ENCODE peak calls at places on chromosomes 11 and 22, in four cellular contexts. S is stimulated activated CD8-positive, alpha-beta memory T cell treated with anti-CD3 and anti-CD28 coated beads, Interleukin-7, amount 100 ng/mL, for 48 hours; B is pancreas; N is omental fat pad. K is an unnamed sample.

GRCh38 chr11:95625164-95626017 is 164.2 kb downstream of the FAM76B start:
- DNase-seq in S (no peak), B (no peak), N (no peak), K (no peak)

GRCh38 chr11:63906585-63906984 is 10.4 kb downstream of the RCOR2 start:
- DNase-seq in S (no peak), B (no peak), N (no peak), K (no peak)

GRCh38 chr11:128476729-128477128 is 110.6 kb downstream of the ETS1 start:
- DNase-seq in S (peak), B (no peak), N (no peak), K (no peak)

GRCh38 chr22:36873614-36874308 is 13.0 kb downstream of the NCF4 start:
- DNase-seq in S (peak), B (no peak), N (no peak), K (peak)

GRCh38 chr11:114316980-114317675 is 20.9 kb downstream of the NNMT start:
- DNase-seq in S (no peak), B (no peak), N (no peak), K (peak)

GRCh38 chr11:36069576-36070214 is 125.8 kb downstream of the LDLRAD3 start:
- DNase-seq in S (no peak), B (no peak), N (no peak), K (no peak)

GRCh38 chr11:67667490-67668190 is 6.8 kb downstream of the ALDH3B2 start:
- DNase-seq in S (no peak), B (peak), N (no peak), K (no peak)

GRCh38 chr22:31532060-31532459 is 35.7 kb downstream of the SFI1 start:
- DNase-seq in S (no peak), B (no peak), N (no peak), K (peak)

GRCh38 chr22:19669570-19669969 is 44.7 kb upstream of the SEPTIN5 start:
- DNase-seq in S (no peak), B (no peak), N (no peak), K (no peak)

GRCh38 chr11:113690619-113691569 is 15.2 kb downstream of the TMPRSS5 start:
- DNase-seq in S (no peak), B (peak), N (no peak), K (peak)

GRCh38 chr11:45233804-45234170 is 52.4 kb downstream of the SYT13 start:
- DNase-seq in S (no peak), B (no peak), N (no peak), K (no peak)

GRCh38 chr11:27857588-27857987 is 157.3 kb upstream of the BDNF start:
- DNase-seq in S (no peak), B (no peak), N (no peak), K (no peak)

GRCh38 chr11:18243783-18244362 is 4.6 kb downstream of the SAA2 start:
- DNase-seq in S (peak), B (no peak), N (no peak), K (peak)

GRCh38 chr22:33838644-33839043 is 81.6 kb downstream of the LARGE1 start:
- DNase-seq in S (no peak), B (no peak), N (no peak), K (no peak)

GRCh38 chr11:69650081-69650831 is 9.3 kb downstream of the CCND1 start:
- DNase-seq in S (no peak), B (peak), N (no peak), K (no peak)

GRCh38 chr11:61922539-61922938 is 5.2 kb upstream of the RAB3IL1 start:
- DNase-seq in S (no peak), B (no peak), N (no peak), K (peak)

GRCh38 chr11:13487661-13488030 is 8.2 kb downstream of the PTH start:
- DNase-seq in S (no peak), B (no peak), N (no peak), K (peak)

GRCh38 chr11:6391548-6392134 is 1.4 kb downstream of the SMPD1 start:
- DNase-seq in S (no peak), B (peak), N (no peak), K (no peak)

GRCh38 chr11:102794382-102794781 is 3.6 kb downstream of the MMP1 start:
- DNase-seq in S (no peak), B (no peak), N (no peak), K (peak)

GRCh38 chr11:57751676-57752253 is at the start of gene BTBD18:
- DNase-seq in S (no peak), B (no peak), N (no peak), K (peak)

GRCh38 chr11:44229664-44230063 is 80.3 kb downstream of the ALX4 start:
- DNase-seq in S (no peak), B (no peak), N (no peak), K (no peak)

GRCh38 chr11:123185326-123185725 is 9.7 kb downstream of the CLMP start:
- DNase-seq in S (no peak), B (no peak), N (no peak), K (no peak)

GRCh38 chr11:125211191-125211953 is 46.8 kb downstream of the PKNOX2 start:
- DNase-seq in S (no peak), B (no peak), N (no peak), K (no peak)

GRCh38 chr11:94649254-94649653 is 82.1 kb downstream of the PIWIL4 start:
- DNase-seq in S (no peak), B (no peak), N (no peak), K (no peak)

GRCh38 chr22:42688241-42688913 is 32.3 kb downstream of the A4GALT start:
- DNase-seq in S (no peak), B (no peak), N (peak), K (peak)

GRCh38 chr11:112830255-112830654 is 131.0 kb upstream of the NCAM1 start:
- DNase-seq in S (no peak), B (no peak), N (no peak), K (no peak)

GRCh38 chr11:118842369-118842768 is 41.3 kb upstream of the CXCR5 start:
- DNase-seq in S (no peak), B (no peak), N (no peak), K (no peak)

GRCh38 chr22:47290706-47291430 is 528.4 kb downstream of the TBC1D22A start:
- DNase-seq in S (no peak), B (peak), N (no peak), K (no peak)

GRCh38 chr11:68127791-68128681 is 6.8 kb upstream of the CHKA start:
- DNase-seq in S (no peak), B (peak), N (no peak), K (peak)

GRCh38 chr11:114075343-114075610 is 15.8 kb downstream of the ZBTB16 start:
- DNase-seq in S (no peak), B (no peak), N (no peak), K (no peak)

GRCh38 chr11:120342226-120342625 is 6.0 kb downstream of the ARHGEF12 start:
- DNase-seq in S (no peak), B (no peak), N (no peak), K (no peak)

GRCh38 chr11:36512016-36512415 is 1.9 kb upstream of the TRAF6 start:
- DNase-seq in S (no peak), B (no peak), N (no peak), K (no peak)

GRCh38 chr11:128719556-128719824 is 25.6 kb downstream of the FLI1 start:
- DNase-seq in S (no peak), B (no peak), N (no peak), K (no peak)

GRCh38 chr22:49587421-49587820 is 240.3 kb downstream of the BRD1 start:
- DNase-seq in S (no peak), B (no peak), N (no peak), K (no peak)

GRCh38 chr11:37946155-37946766 is 1348.2 kb upstream of the RAG2 start:
- DNase-seq in S (no peak), B (no peak), N (no peak), K (peak)